ENCODE peak calls at places on chromosome 19, in seven cellular contexts. P, K, R, X, H, N and B are unnamed samples.

GRCh38 chr19:38734426-38735256 is 9.6 kb downstream of the CAPN12 start:
- DNase-seq in R (no peak), X (peak), P (peak), H (peak), N (no peak), K (peak), B (peak)

GRCh38 chr19:56146904-56147303 is 5.8 kb downstream of the ZNF444 start:
- DNase-seq in R (no peak), X (no peak), P (no peak), H (peak), N (no peak), K (no peak), B (no peak)

GRCh38 chr19:20662421-20663105 is 1.2 kb upstream of the ZNF626 start:
- DNase-seq in R (no peak), K (no peak), H (no peak), P (no peak), X (no peak), N (no peak), B (no peak)

GRCh38 chr19:7340959-7341837 is 7.5 kb upstream of the ARHGEF18 start:
- DNase-seq in P (peak), R (peak), N (peak), K (peak), H (peak), X (peak), B (peak)

GRCh38 chr19:52724701-52725514 is 9.9 kb downstream of the ZNF611 start:
- DNase-seq in H (no peak), K (no peak), X (no peak), R (no peak), N (no peak), P (no peak), B (no peak)

GRCh38 chr19:51439021-51439465 is 19.2 kb downstream of the SIGLEC8 start:
- DNase-seq in N (no peak), R (no peak), P (peak), H (no peak), K (no peak), X (peak), B (no peak)

GRCh38 chr19:39193785-39194184 is 3.0 kb upstream of the NCCRP1 start:
- DNase-seq in R (no peak), P (no peak), H (peak), N (no peak), K (no peak), X (no peak), B (peak)

GRCh38 chr19:44807652-44808462 is 1.0 kb upstream of the BCAM start:
- DNase-seq in P (no peak), K (peak), H (peak), N (peak), R (no peak), X (peak), B (peak)

GRCh38 chr19:13396256-13397080 is 109.8 kb downstream of the CACNA1A start:
- DNase-seq in N (peak), H (peak), X (peak), R (no peak), P (no peak), K (peak), B (peak)

GRCh38 chr19:49614096-49614857 is 23.3 kb downstream of the PRR12 start:
- DNase-seq in R (no peak), H (no peak), P (no peak), N (no peak), X (no peak), K (peak), B (peak)

GRCh38 chr19:33208904-33209843 is 15.0 kb downstream of the LRP3 start:
- DNase-seq in R (no peak), H (no peak), X (no peak), K (no peak), N (no peak), P (no peak), B (no peak)

GRCh38 chr19:49481020-49481683 is 6.3 kb upstream of the RPL13A start:
- DNase-seq in P (no peak), H (no peak), R (no peak), N (no peak), K (no peak), X (no peak), B (no peak)

GRCh38 chr19:45884682-45885555 is 1.0 kb downstream of the IRF2BP1 start:
- DNase-seq in N (no peak), K (no peak), H (peak), P (no peak), X (no peak), R (no peak), B (no peak)

GRCh38 chr19:54162884-54163283 is 3.4 kb upstream of the LENG1 start:
- DNase-seq in K (no peak), H (no peak), R (no peak), X (no peak), P (no peak), N (no peak), B (no peak)

GRCh38 chr19:17385878-17386611 is 8.0 kb downstream of the CCDC194 start:
- DNase-seq in N (peak), K (peak), R (peak), X (peak), P (peak), H (peak), B (peak)

GRCh38 chr19:55018633-55019032 is 19.4 kb downstream of the GP6 start:
- DNase-seq in K (no peak), H (no peak), X (no peak), P (no peak), R (no peak), N (no peak), B (no peak)

GRCh38 chr19:19280561-19280960 is 7.5 kb upstream of the TM6SF2 start:
- DNase-seq in N (no peak), X (no peak), P (no peak), K (no peak), H (no peak), R (no peak), B (no peak)

GRCh38 chr19:52170863-52171320 is 529 bp downstream of the ZNF836 start:
- DNase-seq in R (peak), X (no peak), P (no peak), K (no peak), N (no peak), H (peak), B (no peak)

GRCh38 chr19:40348961-40349507 is 539 bp downstream of the PLD3 start:
- DNase-seq in K (peak), H (no peak), P (peak), N (no peak), R (no peak), X (peak), B (peak)